ENCODE peak calls at places on chromosome 5, in four cellular contexts. S is AG04450, P is GM23248, T is tibial artery. F is an unnamed sample.

GRCh38 chr5:176714067-176714466 is 66.8 kb downstream of the TSPAN17 start:
- DNase-seq in S (no peak), P (peak; percentile 23), T (no peak), F (no peak)

GRCh38 chr5:58985759-58986158 is 402.9 kb downstream of the RAB3C start:
- DNase-seq in S (no peak), P (no peak), T (no peak), F (no peak)

GRCh38 chr5:66757219-66757833 is 161.1 kb downstream of the MAST4 start:
- DNase-seq in S (peak; percentile 6), P (peak; percentile 81), T (no peak), F (no peak)

GRCh38 chr5:149005077-149005892 is 57.6 kb downstream of the SH3TC2 start:
- DNase-seq in S (no peak), P (peak; percentile 68), T (no peak), F (no peak)

GRCh38 chr5:56910123-56910951 is 941 bp downstream of the SETD9 start:
- DNase-seq in S (peak; percentile 34), P (peak; percentile 81), T (no peak), F (no peak)

GRCh38 chr5:149002053-149002452 is 60.8 kb downstream of the SH3TC2 start:
- DNase-seq in S (peak; percentile 98), P (peak; percentile 97), T (no peak), F (no peak)

GRCh38 chr5:169251685-169252084 is 49.3 kb downstream of the SLIT3 start:
- DNase-seq in S (no peak), P (peak; percentile 58), T (no peak), F (no peak)

GRCh38 chr5:69522035-69522434 is 29.4 kb downstream of the OCLN start:
- DNase-seq in S (no peak), P (no peak), T (no peak), F (no peak)

GRCh38 chr5:152221721-152222629 is 183.1 kb downstream of the NMUR2 start:
- DNase-seq in S (no peak), P (no peak), T (no peak), F (no peak)

GRCh38 chr5:150577378-150577777 is 63.1 kb upstream of the SYNPO start:
- DNase-seq in S (no peak), P (no peak), T (peak; percentile 37), F (no peak)

GRCh38 chr5:167759411-167759821 is 532.0 kb upstream of the WWC1 start:
- DNase-seq in S (no peak), P (peak; percentile 68), T (no peak), F (peak; percentile 98)

GRCh38 chr5:179798144-179798770 is 4.5 kb downstream of the LTC4S start:
- DNase-seq in S (no peak), P (no peak), T (peak; percentile 66), F (no peak)

GRCh38 chr5:158456241-158456640 is 597.3 kb upstream of the CLINT1 start:
- DNase-seq in S (no peak), P (no peak), T (no peak), F (no peak)

GRCh38 chr5:129541648-129542251 is 81.7 kb downstream of the ADAMTS19 start:
- DNase-seq in S (no peak), P (no peak), T (no peak), F (no peak)

GRCh38 chr5:169408166-169408565 is 107.2 kb upstream of the SLIT3 start:
- DNase-seq in S (no peak), P (no peak), T (no peak), F (no peak)

GRCh38 chr5:150270546-150271295 is 18.9 kb downstream of the CAMK2A start:
- DNase-seq in S (no peak), P (no peak), T (no peak), F (no peak)

GRCh38 chr5:114325552-114325951 is 36.3 kb upstream of the KCNN2 start:
- DNase-seq in S (no peak), P (no peak), T (no peak), F (no peak)

GRCh38 chr5:97903742-97904141 is 720.7 kb upstream of the RIOK2 start:
- DNase-seq in S (no peak), P (no peak), T (no peak), F (no peak)

GRCh38 chr5:9529041-9529480 is 16.8 kb downstream of the SEMA5A start:
- DNase-seq in S (no peak), P (no peak), T (no peak), F (no peak)

GRCh38 chr5:98321356-98321755 is 452.1 kb upstream of the RGMB start:
- DNase-seq in S (no peak), P (no peak), T (no peak), F (no peak)

GRCh38 chr5:150163547-150164059 is 3.0 kb upstream of the CDX1 start:
- DNase-seq in S (no peak), P (peak; percentile 65), T (peak; percentile 90), F (no peak)

GRCh38 chr5:66410056-66410455 is 186.1 kb upstream of the MAST4 start:
- DNase-seq in S (no peak), P (no peak), T (no peak), F (no peak)

GRCh38 chr5:111320953-111321352 is 96.8 kb downstream of the CAMK4 start:
- DNase-seq in S (no peak), P (no peak), T (no peak), F (no peak)

GRCh38 chr5:141040093-141040762 is 10.9 kb upstream of the PCDHB1 start:
- DNase-seq in S (no peak), P (peak; percentile 31), T (no peak), F (peak; percentile 3)

GRCh38 chr5:93929146-93929545 is 187.7 kb upstream of the POU5F2 start:
- DNase-seq in S (no peak), P (peak; percentile 4), T (no peak), F (no peak)

GRCh38 chr5:172410839-172411238 is 43.5 kb downstream of the SH3PXD2B start:
- DNase-seq in S (no peak), P (peak; percentile 71), T (no peak), F (no peak)

GRCh38 chr5:107743357-107744000 is 72.7 kb upstream of the EFNA5 start:
- DNase-seq in S (no peak), P (peak; percentile 75), T (no peak), F (peak; percentile 3)

GRCh38 chr5:64947031-64947430 is 178.3 kb downstream of the CWC27 start:
- DNase-seq in S (no peak), P (no peak), T (no peak), F (peak; percentile 51)

GRCh38 chr5:81826128-81826527 is 75.2 kb upstream of the SSBP2 start:
- DNase-seq in S (no peak), P (peak; percentile 48), T (no peak), F (no peak)

GRCh38 chr5:159912033-159912800 is 4.1 kb upstream of the ADRA1B start:
- DNase-seq in S (no peak), P (peak; percentile 81), T (peak; percentile 70), F (no peak)

GRCh38 chr5:7745882-7746735 is 104.8 kb downstream of the CFAP90 start:
- DNase-seq in S (peak; percentile 15), P (peak; percentile 71), T (peak; percentile 76), F (no peak)

GRCh38 chr5:133830911-133831310 is 137.5 kb downstream of the C5orf15 start:
- DNase-seq in S (no peak), P (no peak), T (peak; percentile 32), F (no peak)
- H3K27ac ChIP-seq in S (no peak overlapping the region), P (no peak overlapping the region), T (no peak overlapping the region), F (no peak overlapping the region)

DNA sequence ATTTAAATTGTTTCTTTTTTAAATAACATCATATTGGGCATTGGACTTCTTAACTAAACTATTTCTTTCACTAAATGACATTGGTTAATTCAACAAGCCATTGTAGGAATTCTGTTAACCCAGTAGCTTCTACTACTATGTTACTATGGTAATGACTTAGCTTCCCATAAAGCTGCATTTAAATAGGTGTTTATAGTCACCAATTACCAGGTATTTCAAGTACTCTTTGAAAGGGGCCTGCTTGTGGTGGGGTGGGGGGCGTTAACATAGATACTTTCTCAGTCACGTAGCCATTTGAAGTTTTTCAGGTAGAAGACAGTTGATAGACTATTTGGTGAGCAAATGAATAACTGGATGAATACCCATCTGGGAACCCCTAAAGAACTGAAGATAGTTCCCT is 34.0 kb downstream of the PIK3R1 start:
- DNase-seq in S (no peak), P (no peak), T (no peak), F (no peak)
- H3K27ac ChIP-seq in S (no peak overlapping the region), P (no peak overlapping the region), T (peak overlapping the region; percentile 75), F (no peak overlapping the region)

GRCh38 chr5:91443761-91444467 is 60.8 kb upstream of the ARRDC3 start:
- DNase-seq in S (no peak), P (peak; percentile 8), T (no peak), F (no peak)
- H3K27ac ChIP-seq in S (no peak overlapping the region), P (no peak overlapping the region), T (no peak overlapping the region), F (no peak overlapping the region)

GRCh38 chr5:134410822-134411221 is 859 bp downstream of the CDKN2AIPNL start:
- DNase-seq in S (no peak), P (no peak), T (no peak), F (no peak)
- H3K27ac ChIP-seq in S (no peak overlapping the region), P (no peak overlapping the region), T (no peak overlapping the region), F (no peak overlapping the region)

GRCh38 chr5:139745121-139745799 is 50.3 kb upstream of the PSD2 start:
- DNase-seq in S (no peak), P (peak; percentile 96), T (peak; percentile 98), F (no peak)
- H3K27ac ChIP-seq in S (peak overlapping the region; percentile 11), P (peak overlapping the region; percentile 85), T (peak overlapping the region; percentile 77), F (no peak overlapping the region)

DNA sequence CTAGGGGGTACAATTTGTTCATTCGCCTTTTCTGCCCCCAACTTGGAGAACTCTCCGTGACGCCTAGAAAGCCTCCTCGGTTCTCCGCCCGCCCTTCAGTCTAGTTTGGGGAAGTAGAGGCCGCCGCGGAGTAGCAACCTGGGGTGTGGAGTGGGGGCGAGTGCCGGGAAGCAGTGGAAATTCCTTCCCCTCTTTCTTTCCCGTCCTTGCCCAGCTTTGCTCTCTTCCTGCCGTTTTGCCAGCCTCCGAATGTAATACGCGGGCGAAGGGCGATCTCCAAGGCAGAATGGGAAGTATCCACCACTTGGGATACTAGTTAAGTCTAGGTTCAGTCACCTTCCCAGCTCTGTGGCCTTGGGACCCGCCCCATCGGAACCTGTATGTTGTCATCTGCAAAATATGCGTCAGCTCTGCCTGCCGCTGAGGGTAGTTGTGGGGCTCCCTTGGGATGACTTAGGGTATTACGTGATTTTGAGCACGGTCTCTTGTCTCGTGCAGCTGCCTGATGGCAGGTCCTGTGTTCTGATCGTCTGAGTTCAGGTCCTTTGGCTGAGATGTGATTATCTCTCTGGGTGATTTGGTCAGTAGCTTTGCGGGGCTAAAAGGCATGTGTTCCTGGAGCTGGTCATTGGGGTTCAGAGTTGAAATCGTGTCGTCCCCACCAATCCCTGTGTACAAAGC is 726 bp downstream of the PAM start:
- DNase-seq in S (no peak), P (peak; percentile 93), T (peak; percentile 85), F (peak; percentile 27)
- H3K27ac ChIP-seq in S (peak overlapping the region; percentile 70), P (peak overlapping the region; percentile 60), T (peak overlapping the region; percentile 96), F (peak overlapping the region; percentile 62)

DNA sequence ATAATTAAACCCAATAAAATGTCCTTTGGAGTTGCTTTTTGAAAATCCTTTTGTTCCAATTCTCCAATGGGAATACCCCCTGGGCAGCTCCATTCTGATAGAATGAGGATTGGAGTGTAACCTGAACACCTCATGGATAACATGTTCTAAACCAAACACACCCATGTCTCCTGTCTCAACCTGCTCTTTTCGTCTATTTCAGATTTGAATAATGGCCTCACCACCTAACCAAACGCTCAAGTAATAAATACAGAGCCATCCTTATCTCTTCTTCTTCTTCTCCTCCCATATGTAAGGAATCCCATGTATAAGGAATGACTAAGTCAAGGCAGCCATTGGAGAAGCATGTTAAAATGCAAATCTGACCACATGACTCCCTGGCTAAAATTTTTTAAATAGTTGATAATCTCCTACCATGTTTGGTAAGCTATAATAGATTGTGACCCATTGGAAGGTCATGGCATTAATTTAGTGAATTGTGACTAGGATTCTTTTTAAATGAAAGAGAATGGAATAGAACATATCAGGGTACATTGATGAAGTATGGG is 26.0 kb downstream of the ELL2 start:
- DNase-seq in S (no peak), P (no peak), T (no peak), F (no peak)
- H3K27ac ChIP-seq in S (no peak overlapping the region), P (peak overlapping the region; percentile 42), T (no peak overlapping the region), F (peak overlapping the region; percentile 18)